ENCODE peak calls at places on chromosomes 12 and 14, in six cellular contexts. G is esophagus squamous epithelium, Q is body of pancreas, K is Peyer's patch, V is sigmoid colon, D is A549. P is an unnamed sample.

GRCh38 chr12:71742998-71743397 is 11.7 kb upstream of the RAB21 start:
- DNase-seq in G (no peak), Q (no peak), K (no peak), V (no peak), D (no peak), P (no peak)

GRCh38 chr14:23709923-23710322 is 73.8 kb downstream of the DHRS2 start:
- DNase-seq in G (no peak), Q (no peak), K (no peak), V (no peak), D (no peak), P (no peak)

GRCh38 chr12:95390192-95390591 is 83.8 kb upstream of the METAP2 start:
- DNase-seq in G (no peak), Q (no peak), K (no peak), V (no peak), D (no peak), P (no peak)

GRCh38 chr14:100696590-100696989 is 30.1 kb upstream of the DLK1 start:
- DNase-seq in G (no peak), Q (no peak), K (no peak), V (no peak), D (no peak), P (no peak)

GRCh38 chr12:75672212-75672611 is 160.8 kb upstream of the KRR1 start:
- DNase-seq in G (no peak), Q (no peak), K (no peak), V (no peak), D (no peak), P (no peak)

GRCh38 chr12:116642101-116642500 is 82.9 kb downstream of the MAP1LC3B2 start:
- DNase-seq in G (no peak), Q (no peak), K (no peak), V (no peak), D (no peak), P (no peak)

GRCh38 chr12:131895640-131896079 is 1.2 kb downstream of the ULK1 start:
- DNase-seq in G (no peak), Q (peak; percentile 54), K (no peak), V (no peak), D (no peak), P (no peak)

GRCh38 chr14:58535084-58535483 is 102.7 kb upstream of the DACT1 start:
- DNase-seq in G (no peak), Q (no peak), K (no peak), V (no peak), D (no peak), P (no peak)

GRCh38 chr14:102472815-102473158 is 36.8 kb downstream of the ANKRD9 start:
- DNase-seq in G (no peak), Q (no peak), K (peak; percentile 48), V (peak; percentile 68), D (no peak), P (no peak)

GRCh38 chr12:131862994-131863710 is 31.3 kb upstream of the ULK1 start:
- DNase-seq in G (no peak), Q (no peak), K (peak; percentile 39), V (no peak), D (no peak), P (no peak)

GRCh38 chr12:54935235-54935951 is 49.2 kb downstream of the TESPA1 start:
- DNase-seq in G (no peak), Q (no peak), K (no peak), V (no peak), D (peak; percentile 86), P (peak; percentile 39)

GRCh38 chr12:132619301-132620112 is 931 bp downstream of the P2RX2 start:
- DNase-seq in G (no peak), Q (no peak), K (no peak), V (no peak), D (no peak), P (no peak)

GRCh38 chr12:84658877-84659276 is 253.7 kb downstream of the SLC6A15 start:
- DNase-seq in G (no peak), Q (no peak), K (no peak), V (no peak), D (no peak), P (no peak)

GRCh38 chr12:87444039-87444438 is 585.2 kb downstream of the C12orf50 start:
- DNase-seq in G (no peak), Q (no peak), K (no peak), V (no peak), D (no peak), P (no peak)

GRCh38 chr12:50234347-50234746 is 49.0 kb downstream of the LIMA1 start:
- DNase-seq in G (no peak), Q (no peak), K (no peak), V (no peak), D (no peak), P (no peak)

GRCh38 chr12:116650585-116650984 is 87.3 kb downstream of the SPRING1 start:
- DNase-seq in G (no peak), Q (no peak), K (no peak), V (no peak), D (no peak), P (no peak)

GRCh38 chr14:24116111-24116809 is 1.5 kb upstream of the NRL start:
- DNase-seq in G (no peak), Q (no peak), K (no peak), V (peak; percentile 21), D (no peak), P (no peak)

GRCh38 chr12:108282676-108283075 is 56.4 kb downstream of the CMKLR1 start:
- DNase-seq in G (no peak), Q (no peak), K (no peak), V (no peak), D (no peak), P (no peak)

DNA sequence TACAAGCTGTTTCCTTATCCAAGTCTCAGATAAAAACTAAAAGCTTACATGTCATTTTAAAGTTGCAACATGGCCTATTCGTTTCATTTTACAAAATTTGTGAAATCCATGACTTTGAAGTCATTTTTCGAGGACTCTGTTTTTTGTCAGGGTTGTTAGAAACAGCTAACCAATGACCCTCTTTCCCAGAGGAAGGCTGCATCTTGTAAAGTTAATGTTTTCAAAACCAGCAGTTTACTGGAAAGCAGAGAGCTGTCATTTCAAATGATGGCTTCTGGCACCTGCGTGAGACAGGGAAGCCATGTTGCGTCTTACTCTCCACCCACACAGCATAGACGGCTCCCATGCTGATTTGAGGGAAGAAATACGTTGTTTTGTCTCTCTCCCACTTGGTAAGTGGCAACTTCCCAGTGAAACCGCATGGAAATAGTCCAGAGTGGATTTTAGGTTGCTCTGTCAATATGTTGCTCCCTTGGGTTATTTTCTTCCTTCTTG is 50.1 kb upstream of the RTRAF start:
- DNase-seq in G (no peak), Q (no peak), K (no peak), V (peak; percentile 71), D (no peak), P (no peak)
- TF ChIP-seq POLR2A in G (no peak), Q (no peak), K (no peak), V (no peak), D (no peak), P (no peak)

GRCh38 chr12:123267991-123268843 is 3.4 kb downstream of the CDK2AP1 start:
- DNase-seq in G (no peak), Q (no peak), K (no peak), V (no peak), D (no peak), P (no peak)

GRCh38 chr12:123269980-123270379 is 1.7 kb downstream of the CDK2AP1 start:
- DNase-seq in G (no peak), Q (no peak), K (no peak), V (no peak), D (no peak), P (peak; percentile 35)

GRCh38 chr12:123270380-123271181 is 1.1 kb downstream of the CDK2AP1 start:
- DNase-seq in G (no peak), Q (no peak), K (no peak), V (peak; percentile 72), D (no peak), P (no peak)

GRCh38 chr12:123268850-123269249 is 2.8 kb downstream of the CDK2AP1 start:
- DNase-seq in G (no peak), Q (no peak), K (no peak), V (no peak), D (no peak), P (no peak)

DNA sequence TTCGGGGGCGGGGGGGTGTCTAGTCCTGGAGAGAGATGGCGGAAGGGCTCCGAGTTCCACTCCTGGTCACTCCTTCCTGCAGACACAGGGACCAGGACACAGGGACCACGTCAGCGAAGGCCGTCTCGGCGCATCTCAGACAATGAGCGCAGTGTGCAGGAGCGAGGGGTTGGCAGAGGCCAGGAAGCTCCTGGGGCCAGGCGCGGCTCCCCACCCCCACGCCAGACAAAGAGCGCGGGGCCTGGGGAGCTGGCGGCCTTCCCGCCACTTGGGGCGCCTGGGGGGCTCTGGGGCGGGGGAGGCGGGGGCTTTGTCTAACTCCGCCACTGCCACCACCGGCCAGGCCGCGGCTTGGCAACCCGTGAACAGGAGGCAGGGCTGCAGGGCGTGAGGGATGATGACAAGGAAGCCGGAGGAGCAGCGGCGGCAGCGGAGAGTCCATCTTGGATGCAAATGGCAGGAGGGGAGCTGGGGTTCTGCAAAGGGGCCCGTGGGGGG is 2.2 kb downstream of the CDK2AP1 start:
- DNase-seq in G (no peak), Q (peak; percentile 56), K (peak; percentile 67), V (peak; percentile 88), D (no peak), P (no peak)
- TF ChIP-seq POLR2A in G (no peak), Q (no peak), K (no peak), V (no peak), D (no peak), P (no peak)

GRCh38 chr12:52050771-52051541 is at the start of gene NR4A1:
- DNase-seq in G (peak; percentile 82), Q (peak; percentile 97), K (peak; percentile 99), V (peak; percentile 100), D (peak; percentile 95), P (peak; percentile 84)
- TF ChIP-seq POLR2A in G (no peak), Q (peak; percentile 93), K (peak; percentile 79), V (peak; percentile 98), D (peak; percentile 94), P (peak; percentile 31)

GRCh38 chr14:50836515-50836914 is 5.6 kb upstream of the NIN start:
- DNase-seq in G (no peak), Q (no peak), K (no peak), V (no peak), D (no peak), P (no peak)
- TF ChIP-seq POLR2A in G (no peak), Q (no peak), K (no peak), V (no peak), D (no peak), P (no peak)

GRCh38 chr14:50039734-50040400 is 76.5 kb downstream of the VCPKMT start:
- DNase-seq in G (no peak), Q (no peak), K (no peak), V (no peak), D (peak; percentile 48), P (no peak)

GRCh38 chr14:50041980-50042379 is 74.4 kb downstream of the VCPKMT start:
- DNase-seq in G (no peak), Q (no peak), K (no peak), V (no peak), D (no peak), P (no peak)

GRCh38 chr14:50039120-50039517 is 77.3 kb downstream of the VCPKMT start:
- DNase-seq in G (no peak), Q (no peak), K (no peak), V (no peak), D (no peak), P (no peak)

GRCh38 chr14:50040905-50041465 is 75.4 kb downstream of the VCPKMT start:
- DNase-seq in G (no peak), Q (no peak), K (no peak), V (no peak), D (no peak), P (no peak)

GRCh38 chr14:50040401-50040775 is 76.0 kb downstream of the VCPKMT start:
- DNase-seq in G (no peak), Q (no peak), K (no peak), V (no peak), D (peak; percentile 64), P (peak; percentile 52)
- TF ChIP-seq POLR2A in G (no peak), Q (peak; percentile 11), K (peak; percentile 31), V (no peak), D (no peak), P (no peak)

P was measured in H54.